ENCODE peak calls at places on chromosomes 7 and 10, in five cellular contexts. P is RWPE1; Q is keratinocyte; B is stomach; D is CD8-positive, alpha-beta memory T cell. X is an unnamed sample.

GRCh38 chr7:120989571-120990220 is 1.2 kb downstream of the CPED1 start:
- DNase-seq in P (no peak), D (no peak), B (no peak), Q (no peak), X (no peak)

GRCh38 chr7:23341846-23342598 is 42.9 kb downstream of the MALSU1 start:
- DNase-seq in D (no peak), B (no peak), Q (no peak), P (no peak), X (no peak)

GRCh38 chr7:5237286-5237685 is 45.5 kb upstream of the SLC29A4 start:
- DNase-seq in D (no peak), P (no peak), Q (no peak), B (peak), X (no peak)

GRCh38 chr10:101489355-101489754 is 98.7 kb downstream of the POLL start:
- DNase-seq in D (no peak), P (peak), Q (no peak), B (no peak), X (peak)

GRCh38 chr10:29646960-29647431 is 12.2 kb upstream of the SVIL start:
- DNase-seq in D (no peak), Q (no peak), B (no peak), P (no peak), X (no peak)

GRCh38 chr7:100449190-100449795 is 13.0 kb upstream of the PPP1R35 start:
- DNase-seq in D (no peak), B (no peak), P (no peak), Q (no peak), X (no peak)

GRCh38 chr7:542131-542934 is 22.7 kb upstream of the PDGFA start:
- DNase-seq in P (no peak), B (no peak), Q (no peak), D (no peak), X (no peak)

GRCh38 chr10:129424978-129425377 is 42.1 kb upstream of the MGMT start:
- DNase-seq in B (no peak), Q (no peak), P (no peak), D (no peak), X (no peak)

GRCh38 chr10:21517134-21517982 is 8.1 kb downstream of the SKIDA1 start:
- DNase-seq in P (peak), Q (no peak), B (peak), D (no peak), X (no peak)

GRCh38 chr10:108970016-108970415 is 953.3 kb downstream of the XPNPEP1 start:
- DNase-seq in P (peak), B (no peak), Q (no peak), D (no peak), X (no peak)

GRCh38 chr7:50304911-50305621 is 550 bp downstream of the IKZF1 start:
- DNase-seq in Q (no peak), B (no peak), D (peak), P (no peak), X (no peak)

GRCh38 chr7:120743128-120743527 is 114.8 kb downstream of the TSPAN12 start:
- DNase-seq in B (no peak), D (no peak), P (no peak), Q (no peak), X (peak)

GRCh38 chr7:69067397-69067796 is 530.9 kb upstream of the AUTS2 start:
- DNase-seq in B (peak), P (no peak), D (no peak), Q (peak), X (no peak)

DNA sequence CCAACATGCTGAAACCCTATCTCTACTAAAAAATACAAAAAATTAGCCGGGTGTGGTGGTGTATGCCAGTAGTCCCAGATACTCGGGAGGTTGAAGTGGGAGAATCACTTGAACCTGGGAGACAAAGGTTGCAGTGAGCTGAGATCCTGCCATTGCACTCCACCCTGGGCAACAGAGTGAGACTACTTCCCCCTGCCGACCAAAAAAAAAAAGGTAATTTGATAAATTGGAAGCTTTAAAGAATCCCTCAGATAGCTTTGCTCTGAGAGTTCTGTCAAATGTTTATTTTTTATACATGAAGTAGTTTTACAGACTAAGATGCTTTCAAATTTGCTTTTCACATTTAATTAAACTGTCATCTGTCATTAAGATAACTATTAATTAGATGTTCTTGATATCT is 563.3 kb upstream of the LRRTM3 start:
- DNase-seq in D (no peak), B (no peak), Q (no peak), P (no peak), X (no peak)
- H3K27ac ChIP-seq in D (no peak), B (no peak), Q (no peak), P (no peak), X (no peak)

GRCh38 chr10:18205098-18205834 is 65.0 kb downstream of the CACNB2 start:
- DNase-seq in Q (no peak), D (no peak), P (no peak), B (no peak), X (no peak)
- H3K27ac ChIP-seq in Q (no peak), D (no peak), P (no peak), B (no peak), X (no peak)

GRCh38 chr10:86255405-86256251 is 111.0 kb downstream of the GRID1 start:
- DNase-seq in D (no peak), Q (no peak), B (no peak), P (no peak), X (no peak)

GRCh38 chr10:86253171-86254072 is 113.2 kb downstream of the GRID1 start:
- DNase-seq in D (no peak), B (peak), P (no peak), Q (no peak), X (no peak)

GRCh38 chr10:86254081-86254480 is 112.5 kb downstream of the GRID1 start:
- DNase-seq in Q (no peak), B (no peak), D (no peak), P (no peak), X (no peak)

GRCh38 chr10:86252573-86252972 is 114.0 kb downstream of the GRID1 start:
- DNase-seq in P (no peak), Q (no peak), D (no peak), B (no peak), X (no peak)

DNA sequence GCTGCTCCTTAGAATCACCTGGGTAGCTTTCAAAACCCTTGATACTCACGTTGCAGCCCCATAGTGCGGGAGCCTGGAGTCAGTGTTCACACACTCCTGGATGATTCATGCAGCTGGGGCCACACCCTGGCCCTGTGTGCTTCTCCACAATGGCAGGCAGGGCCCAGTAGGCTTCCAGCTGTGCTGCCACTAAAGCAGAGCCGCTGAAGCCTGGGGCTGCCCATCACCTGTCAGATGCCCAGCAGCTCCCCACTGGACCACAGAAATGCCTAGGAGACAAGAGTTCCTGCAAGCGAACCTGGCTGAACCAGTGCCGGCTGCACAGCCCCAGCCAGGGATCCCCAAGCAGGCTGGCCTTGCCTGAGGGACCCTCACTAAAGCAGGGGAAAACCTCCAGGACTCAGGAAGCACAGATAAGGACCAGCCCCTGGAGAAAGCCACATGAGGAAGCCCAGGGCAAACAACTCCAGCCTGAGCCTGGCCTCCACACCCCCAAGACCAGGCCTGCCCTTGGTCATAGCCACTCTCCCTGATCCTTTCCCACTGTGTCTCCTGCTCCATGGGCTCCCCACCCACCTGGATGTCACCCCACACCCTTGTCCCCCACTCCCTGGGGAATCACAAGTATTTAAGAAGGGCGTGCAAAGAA is 111.9 kb downstream of the GRID1 start:
- DNase-seq in B (no peak), D (no peak), Q (no peak), P (peak), X (peak)
- H3K27ac ChIP-seq in B (no peak), D (no peak), Q (no peak), P (no peak), X (no peak)

GRCh38 chr7:12741951-12742575 is 54.6 kb downstream of the ARL4A start:
- DNase-seq in D (no peak), B (no peak), P (no peak), Q (no peak), X (no peak)

GRCh38 chr7:12737364-12737763 is 49.9 kb downstream of the ARL4A start:
- DNase-seq in Q (no peak), D (no peak), P (no peak), B (no peak), X (no peak)

GRCh38 chr7:12735923-12736322 is 48.5 kb downstream of the ARL4A start:
- DNase-seq in D (no peak), P (no peak), Q (no peak), B (no peak), X (no peak)

GRCh38 chr7:12737836-12738235 is 50.4 kb downstream of the ARL4A start:
- DNase-seq in Q (no peak), B (no peak), D (no peak), P (no peak), X (no peak)

DNA sequence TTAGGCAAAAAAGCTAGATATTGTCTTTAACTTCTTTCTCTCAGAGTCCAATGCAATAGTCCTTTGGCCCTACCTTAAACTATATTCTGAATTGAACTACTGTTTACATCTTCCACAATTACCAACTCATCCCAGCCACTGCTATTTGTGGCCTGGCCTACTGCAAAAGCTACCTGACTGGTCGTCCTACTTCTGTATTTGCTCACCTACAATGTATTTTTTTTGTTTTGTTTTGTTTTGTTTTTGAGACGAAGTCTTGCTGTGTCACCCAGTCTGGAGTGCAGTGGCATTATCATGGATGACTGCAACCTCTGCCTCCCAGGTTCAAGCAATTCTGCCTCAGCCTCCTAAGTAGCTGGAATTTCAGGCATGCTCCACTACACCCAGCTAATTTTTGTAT is 51.2 kb downstream of the ARL4A start:
- DNase-seq in P (no peak), B (no peak), Q (no peak), D (no peak), X (no peak)
- H3K27ac ChIP-seq in P (no peak), B (no peak), Q (no peak), D (no peak), X (no peak)

GRCh38 chr10:59361659-59362183 is 628 bp downstream of the FAM13C start:
- DNase-seq in D (no peak), Q (no peak), B (no peak), P (no peak), X (no peak)
- H3K27ac ChIP-seq in D (no peak), Q (no peak), B (peak), P (no peak), X (no peak)

GRCh38 chr10:89632824-89633223 is 12.2 kb downstream of the PANK1 start:
- DNase-seq in D (no peak), Q (no peak), B (no peak), P (no peak), X (no peak)
- H3K27ac ChIP-seq in D (no peak), Q (no peak), B (no peak), P (no peak), X (peak)

GRCh38 chr10:16891375-16892313 is 74.4 kb upstream of the RSU1 start:
- DNase-seq in B (peak), D (peak), Q (peak), P (peak), X (peak)
- H3K27ac ChIP-seq in B (no peak), D (no peak), Q (peak), P (peak), X (peak)

DNA sequence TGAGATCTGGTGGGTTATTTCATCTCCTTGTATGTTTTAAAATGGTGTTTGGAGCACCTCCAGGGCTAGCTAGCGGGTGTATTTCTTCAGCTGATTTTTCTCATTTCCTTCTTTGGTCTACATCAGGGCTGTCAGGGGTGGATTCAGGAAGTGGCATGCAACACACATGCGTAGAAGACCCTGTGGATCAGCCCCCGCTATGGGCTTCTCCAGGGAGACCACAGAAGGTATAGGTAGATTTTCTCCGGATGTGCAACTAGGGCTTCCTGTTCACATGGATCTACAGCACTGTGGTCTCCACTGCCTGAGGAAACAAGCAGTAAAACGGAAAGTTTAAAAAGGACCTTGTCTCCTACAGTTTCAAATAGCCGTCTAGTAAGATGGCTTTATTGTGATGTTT is 10.4 kb downstream of the NUB1 start:
- DNase-seq in Q (no peak), P (no peak), D (peak), B (no peak), X (no peak)
- H3K27ac ChIP-seq in Q (no peak), P (no peak), D (peak), B (peak), X (no peak)

GRCh38 chr10:68668231-68668630 is 52.8 kb upstream of the CCAR1 start:
- DNase-seq in P (no peak), D (no peak), Q (no peak), B (no peak), X (no peak)

GRCh38 chr10:68668972-68669371 is 52.1 kb upstream of the CCAR1 start:
- DNase-seq in B (no peak), Q (no peak), P (no peak), D (no peak), X (no peak)

GRCh38 chr10:68666280-68666760 is 54.7 kb upstream of the CCAR1 start:
- DNase-seq in P (peak), Q (peak), B (no peak), D (no peak), X (peak)

DNA sequence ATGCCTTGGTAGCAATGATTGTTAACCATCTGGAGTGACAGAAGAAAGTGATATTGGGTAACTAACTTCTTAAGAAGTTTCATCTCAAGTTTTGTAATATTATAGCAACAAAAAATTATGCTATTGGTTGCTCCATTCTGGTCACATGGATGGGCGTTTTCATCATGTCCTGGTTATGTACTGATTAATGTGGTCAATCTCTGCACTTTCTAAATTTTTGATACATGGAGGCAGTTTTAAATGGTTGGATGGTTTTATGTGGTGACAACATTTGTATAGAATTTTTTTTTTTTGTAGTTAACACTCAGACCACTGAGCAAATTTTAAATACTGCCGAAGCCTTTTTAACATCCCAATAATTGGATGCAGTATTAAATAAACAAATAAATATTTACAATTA is 55.2 kb upstream of the CCAR1 start:
- DNase-seq in B (no peak), Q (no peak), D (no peak), P (no peak), X (no peak)
- H3K27ac ChIP-seq in B (no peak), Q (peak), D (no peak), P (no peak), X (peak)